ENCODE peak calls at places on chromosomes 5 and 9, in ten cellular contexts. One of them, this sample, is unnamed.

GRCh38 chr9:105697871-105698270 is 3.5 kb downstream of the TMEM38B start:
- DNase-seq in mesothelial cell of epicardium: no peak
- DNase-seq in right lobe of liver: no peak
- DNase-seq in Caco-2: peak; percentile 43
- DNase-seq in transverse colon: no peak
- DNase-seq in psoas muscle: no peak
- DNase-seq in foreskin fibroblast: no peak
- DNase-seq in A549: no peak
- DNase-seq in dorsolateral prefrontal cortex: no peak
- DNase-seq in mucosa of descending colon: no peak
- DNase-seq in this sample: no peak

GRCh38 chr5:149550267-149550582 is 1.0 kb downstream of the CSNK1A1 start:
- DNase-seq in mucosa of descending colon: no peak
- DNase-seq in Caco-2: no peak
- DNase-seq in foreskin fibroblast: peak; percentile 58
- DNase-seq in A549: no peak
- DNase-seq in dorsolateral prefrontal cortex: no peak
- DNase-seq in transverse colon: no peak
- DNase-seq in psoas muscle: no peak
- DNase-seq in mesothelial cell of epicardium: no peak
- DNase-seq in right lobe of liver: no peak
- DNase-seq in this sample: peak; percentile 58

GRCh38 chr9:93682155-93682968 is 106.0 kb downstream of the PHF2 start:
- DNase-seq in foreskin fibroblast: peak; percentile 29
- DNase-seq in transverse colon: peak; percentile 70
- DNase-seq in mesothelial cell of epicardium: peak; percentile 82
- DNase-seq in A549: peak; percentile 66
- DNase-seq in Caco-2: peak; percentile 63
- DNase-seq in psoas muscle: no peak
- DNase-seq in right lobe of liver: peak; percentile 53
- DNase-seq in mucosa of descending colon: peak; percentile 82
- DNase-seq in dorsolateral prefrontal cortex: peak; percentile 52
- DNase-seq in this sample: peak; percentile 10

GRCh38 chr9:137266162-137266527 is 11.0 kb downstream of the NELFB start:
- DNase-seq in mucosa of descending colon: no peak
- DNase-seq in transverse colon: no peak
- DNase-seq in right lobe of liver: peak; percentile 26
- DNase-seq in Caco-2: no peak
- DNase-seq in dorsolateral prefrontal cortex: no peak
- DNase-seq in psoas muscle: no peak
- DNase-seq in mesothelial cell of epicardium: no peak
- DNase-seq in foreskin fibroblast: no peak
- DNase-seq in A549: no peak
- DNase-seq in this sample: no peak

GRCh38 chr9:75090579-75090978 is 2.3 kb downstream of the OSTF1 start:
- DNase-seq in mucosa of descending colon: no peak
- DNase-seq in A549: no peak
- DNase-seq in transverse colon: no peak
- DNase-seq in dorsolateral prefrontal cortex: no peak
- DNase-seq in mesothelial cell of epicardium: no peak
- DNase-seq in foreskin fibroblast: no peak
- DNase-seq in right lobe of liver: no peak
- DNase-seq in Caco-2: no peak
- DNase-seq in psoas muscle: no peak
- DNase-seq in this sample: no peak

GRCh38 chr9:21708846-21709245 is 93.6 kb upstream of the MTAP start:
- DNase-seq in A549: no peak
- DNase-seq in psoas muscle: no peak
- DNase-seq in Caco-2: no peak
- DNase-seq in transverse colon: no peak
- DNase-seq in mucosa of descending colon: no peak
- DNase-seq in dorsolateral prefrontal cortex: no peak
- DNase-seq in mesothelial cell of epicardium: no peak
- DNase-seq in right lobe of liver: no peak
- DNase-seq in foreskin fibroblast: no peak
- DNase-seq in this sample: no peak

GRCh38 chr5:144549580-144549979 is 378.9 kb downstream of the KCTD16 start:
- DNase-seq in A549: no peak
- DNase-seq in mucosa of descending colon: peak; percentile 21
- DNase-seq in psoas muscle: no peak
- DNase-seq in dorsolateral prefrontal cortex: no peak
- DNase-seq in right lobe of liver: peak; percentile 21
- DNase-seq in Caco-2: no peak
- DNase-seq in transverse colon: no peak
- DNase-seq in mesothelial cell of epicardium: no peak
- DNase-seq in foreskin fibroblast: peak; percentile 12
- DNase-seq in this sample: no peak

GRCh38 chr5:117315170-117315569 is 740.5 kb upstream of the SEMA6A start:
- DNase-seq in A549: no peak
- DNase-seq in psoas muscle: no peak
- DNase-seq in foreskin fibroblast: no peak
- DNase-seq in mesothelial cell of epicardium: no peak
- DNase-seq in transverse colon: no peak
- DNase-seq in mucosa of descending colon: no peak
- DNase-seq in Caco-2: no peak
- DNase-seq in right lobe of liver: no peak
- DNase-seq in dorsolateral prefrontal cortex: no peak
- DNase-seq in this sample: no peak

GRCh38 chr5:142463880-142464279 is 139.1 kb upstream of the SPRY4 start:
- DNase-seq in mesothelial cell of epicardium: no peak
- DNase-seq in mucosa of descending colon: no peak
- DNase-seq in A549: no peak
- DNase-seq in dorsolateral prefrontal cortex: no peak
- DNase-seq in foreskin fibroblast: no peak
- DNase-seq in psoas muscle: no peak
- DNase-seq in right lobe of liver: no peak
- DNase-seq in transverse colon: no peak
- DNase-seq in Caco-2: no peak
- DNase-seq in this sample: no peak

GRCh38 chr9:116432051-116432450 is 255.1 kb upstream of the TRIM32 start:
- DNase-seq in right lobe of liver: no peak
- DNase-seq in Caco-2: no peak
- DNase-seq in mesothelial cell of epicardium: no peak
- DNase-seq in psoas muscle: no peak
- DNase-seq in foreskin fibroblast: no peak
- DNase-seq in A549: no peak
- DNase-seq in dorsolateral prefrontal cortex: no peak
- DNase-seq in mucosa of descending colon: no peak
- DNase-seq in transverse colon: no peak
- DNase-seq in this sample: no peak

GRCh38 chr9:18910435-18910834 is 122.6 kb downstream of the SAXO1 start:
- DNase-seq in foreskin fibroblast: no peak
- DNase-seq in right lobe of liver: no peak
- DNase-seq in A549: no peak
- DNase-seq in mesothelial cell of epicardium: no peak
- DNase-seq in Caco-2: no peak
- DNase-seq in transverse colon: no peak
- DNase-seq in dorsolateral prefrontal cortex: no peak
- DNase-seq in psoas muscle: no peak
- DNase-seq in mucosa of descending colon: no peak
- DNase-seq in this sample: no peak

GRCh38 chr9:757246-757881 is 84.1 kb upstream of the DMRT1 start:
- DNase-seq in A549: no peak
- DNase-seq in psoas muscle: no peak
- DNase-seq in mucosa of descending colon: peak; percentile 21
- DNase-seq in transverse colon: peak; percentile 23
- DNase-seq in Caco-2: peak; percentile 54
- DNase-seq in foreskin fibroblast: peak; percentile 48
- DNase-seq in dorsolateral prefrontal cortex: no peak
- DNase-seq in right lobe of liver: no peak
- DNase-seq in mesothelial cell of epicardium: no peak
- DNase-seq in this sample: peak; percentile 43

GRCh38 chr5:137594717-137595116 is 95.6 kb upstream of the SPOCK1 start:
- DNase-seq in transverse colon: no peak
- DNase-seq in Caco-2: no peak
- DNase-seq in foreskin fibroblast: no peak
- DNase-seq in mesothelial cell of epicardium: no peak
- DNase-seq in A549: no peak
- DNase-seq in dorsolateral prefrontal cortex: no peak
- DNase-seq in mucosa of descending colon: no peak
- DNase-seq in psoas muscle: no peak
- DNase-seq in right lobe of liver: no peak
- DNase-seq in this sample: no peak

GRCh38 chr5:80275347-80275746 is 19.5 kb upstream of the SERINC5 start:
- DNase-seq in dorsolateral prefrontal cortex: no peak
- DNase-seq in mucosa of descending colon: no peak
- DNase-seq in right lobe of liver: no peak
- DNase-seq in A549: no peak
- DNase-seq in mesothelial cell of epicardium: no peak
- DNase-seq in transverse colon: no peak
- DNase-seq in foreskin fibroblast: no peak
- DNase-seq in psoas muscle: no peak
- DNase-seq in Caco-2: peak; percentile 43
- DNase-seq in this sample: peak; percentile 14

GRCh38 chr5:149581192-149581861 is at the start of gene ARHGEF37:
- DNase-seq in dorsolateral prefrontal cortex: peak; percentile 87
- DNase-seq in mesothelial cell of epicardium: peak; percentile 81
- DNase-seq in foreskin fibroblast: no peak
- DNase-seq in mucosa of descending colon: peak; percentile 91
- DNase-seq in right lobe of liver: peak; percentile 89
- DNase-seq in A549: no peak
- DNase-seq in Caco-2: peak; percentile 36
- DNase-seq in psoas muscle: peak; percentile 94
- DNase-seq in transverse colon: peak; percentile 91
- DNase-seq in this sample: peak; percentile 5

GRCh38 chr5:128085413-128085812 is 1.8 kb downstream of the SLC12A2 start:
- DNase-seq in right lobe of liver: no peak
- DNase-seq in dorsolateral prefrontal cortex: no peak
- DNase-seq in foreskin fibroblast: no peak
- DNase-seq in transverse colon: no peak
- DNase-seq in A549: no peak
- DNase-seq in mucosa of descending colon: no peak
- DNase-seq in mesothelial cell of epicardium: no peak
- DNase-seq in psoas muscle: no peak
- DNase-seq in Caco-2: peak; percentile 48
- DNase-seq in this sample: no peak

DNA sequence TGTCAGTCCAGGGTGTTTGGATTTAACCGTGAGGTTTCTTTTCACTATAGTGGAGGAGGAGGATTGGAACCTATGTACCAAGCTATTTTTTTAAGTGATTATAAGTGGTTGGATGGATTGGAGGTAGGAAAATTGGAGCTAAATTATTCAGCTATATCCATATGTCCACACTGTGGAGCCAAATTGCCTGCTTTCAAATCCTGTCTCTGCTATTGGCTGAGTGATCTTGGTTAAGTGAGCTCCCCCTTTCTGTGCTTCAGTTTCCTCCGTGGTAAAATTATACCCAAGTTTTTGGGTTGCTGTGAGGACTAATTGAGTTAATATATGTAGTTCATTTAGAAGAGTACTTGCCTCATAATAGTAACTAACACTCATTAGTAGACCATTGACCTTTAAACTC is 2.5 kb downstream of the CENPP start:
- DNase-seq in foreskin fibroblast: peak; percentile 66
- DNase-seq in mucosa of descending colon: no peak
- DNase-seq in Caco-2: peak; percentile 1
- DNase-seq in right lobe of liver: no peak
- DNase-seq in psoas muscle: no peak
- DNase-seq in dorsolateral prefrontal cortex: no peak
- DNase-seq in A549: peak; percentile 17
- DNase-seq in mesothelial cell of epicardium: no peak
- DNase-seq in transverse colon: no peak
- DNase-seq in this sample: no peak
- TF ChIP-seq CTCF in foreskin fibroblast: peak; percentile 40
- TF ChIP-seq CTCF in mucosa of descending colon: no peak
- TF ChIP-seq CTCF in Caco-2: no peak
- TF ChIP-seq CTCF in right lobe of liver: no peak
- TF ChIP-seq CTCF in psoas muscle: no peak
- TF ChIP-seq CTCF in dorsolateral prefrontal cortex: peak; percentile 47
- TF ChIP-seq CTCF in A549: peak; percentile 14
- TF ChIP-seq CTCF in mesothelial cell of epicardium: no peak
- TF ChIP-seq CTCF in transverse colon: no peak
- TF ChIP-seq CTCF in this sample: no peak

DNA sequence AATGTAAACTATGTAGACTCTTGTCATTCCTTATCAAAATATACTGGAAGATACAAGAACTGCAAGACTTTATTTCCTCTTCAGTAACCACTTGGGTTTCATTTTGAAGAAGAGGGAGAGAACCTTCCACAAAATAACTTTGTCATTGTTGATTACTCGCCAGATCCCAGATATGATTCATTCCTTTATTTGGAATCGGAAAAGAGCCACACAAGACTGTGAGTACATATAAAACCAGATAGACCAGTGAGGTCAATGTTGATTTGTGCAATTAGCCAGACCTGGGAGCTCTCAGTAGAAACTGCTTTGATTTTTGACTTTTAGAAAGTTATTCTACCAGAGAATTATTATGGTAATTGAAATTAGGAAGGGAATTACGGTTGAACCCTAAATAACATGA is 146.1 kb downstream of the TMEM167A start:
- DNase-seq in transverse colon: no peak
- DNase-seq in A549: no peak
- DNase-seq in mesothelial cell of epicardium: no peak
- DNase-seq in foreskin fibroblast: no peak
- DNase-seq in dorsolateral prefrontal cortex: no peak
- DNase-seq in psoas muscle: no peak
- DNase-seq in right lobe of liver: no peak
- DNase-seq in Caco-2: no peak
- DNase-seq in mucosa of descending colon: no peak
- DNase-seq in this sample: no peak
- TF ChIP-seq CTCF in transverse colon: no peak
- TF ChIP-seq CTCF in A549: no peak
- TF ChIP-seq CTCF in mesothelial cell of epicardium: no peak
- TF ChIP-seq CTCF in foreskin fibroblast: no peak
- TF ChIP-seq CTCF in dorsolateral prefrontal cortex: no peak
- TF ChIP-seq CTCF in psoas muscle: no peak
- TF ChIP-seq CTCF in right lobe of liver: no peak
- TF ChIP-seq CTCF in Caco-2: no peak
- TF ChIP-seq CTCF in mucosa of descending colon: no peak
- TF ChIP-seq CTCF in this sample: no peak

DNA sequence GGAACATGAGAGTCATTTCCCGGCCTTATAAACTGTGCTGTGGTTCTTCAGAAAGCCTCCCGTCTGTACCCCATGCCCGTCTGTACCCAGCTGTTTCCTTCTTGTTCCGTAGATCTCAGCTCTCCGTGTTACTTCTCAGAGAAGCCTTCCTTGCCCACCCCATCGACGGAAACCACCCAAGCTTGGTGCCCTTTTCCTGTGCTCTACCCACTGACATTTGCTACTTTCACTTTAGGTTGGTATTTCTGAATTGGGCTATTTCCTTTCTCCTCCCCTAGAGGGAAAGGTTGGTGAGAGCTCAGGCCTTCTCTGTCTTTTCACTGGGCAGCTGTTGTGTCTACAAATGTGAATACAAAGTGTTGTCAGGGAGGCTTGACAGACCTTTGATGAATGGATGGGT is 764.5 kb upstream of the ADAMTS16 start:
- DNase-seq in Caco-2: no peak
- DNase-seq in dorsolateral prefrontal cortex: no peak
- DNase-seq in right lobe of liver: no peak
- DNase-seq in psoas muscle: no peak
- DNase-seq in mucosa of descending colon: no peak
- DNase-seq in transverse colon: no peak
- DNase-seq in A549: no peak
- DNase-seq in foreskin fibroblast: no peak
- DNase-seq in mesothelial cell of epicardium: no peak
- DNase-seq in this sample: no peak
- TF ChIP-seq CTCF in Caco-2: no peak
- TF ChIP-seq CTCF in dorsolateral prefrontal cortex: no peak
- TF ChIP-seq CTCF in right lobe of liver: no peak
- TF ChIP-seq CTCF in psoas muscle: no peak
- TF ChIP-seq CTCF in mucosa of descending colon: no peak
- TF ChIP-seq CTCF in transverse colon: no peak
- TF ChIP-seq CTCF in A549: no peak
- TF ChIP-seq CTCF in foreskin fibroblast: no peak
- TF ChIP-seq CTCF in mesothelial cell of epicardium: no peak
- TF ChIP-seq CTCF in this sample: no peak

GRCh38 chr9:130896233-130897012 is at the start of gene QRFP:
- DNase-seq in mesothelial cell of epicardium: no peak
- DNase-seq in mucosa of descending colon: peak; percentile 37
- DNase-seq in right lobe of liver: no peak
- DNase-seq in A549: no peak
- DNase-seq in Caco-2: no peak
- DNase-seq in psoas muscle: no peak
- DNase-seq in foreskin fibroblast: no peak
- DNase-seq in dorsolateral prefrontal cortex: no peak
- DNase-seq in transverse colon: no peak
- DNase-seq in this sample: no peak
- TF ChIP-seq CTCF in mesothelial cell of epicardium: no peak
- TF ChIP-seq CTCF in mucosa of descending colon: no peak
- TF ChIP-seq CTCF in right lobe of liver: no peak
- TF ChIP-seq CTCF in A549: no peak
- TF ChIP-seq CTCF in Caco-2: no peak
- TF ChIP-seq CTCF in psoas muscle: no peak
- TF ChIP-seq CTCF in foreskin fibroblast: no peak
- TF ChIP-seq CTCF in dorsolateral prefrontal cortex: no peak
- TF ChIP-seq CTCF in transverse colon: no peak
- TF ChIP-seq CTCF in this sample: no peak